ENCODE peak calls at places on chromosomes 12 and 14, in eight cellular contexts. U is epithelial cell of esophagus; I is cardiac fibroblast; X is astrocyte of the spinal cord; N is CD8-positive, alpha-beta T cell; T is HS-27A; Y is astrocyte of the cerebellum; W is stimulated activated CD4-positive, alpha-beta T cell treated with anti-CD3 and anti-CD28 coated beads, Interleukin-1b, Interleukin-23, amount 100 ng/mL, for 24 hours. H is an unnamed sample.
A peak's percentile ranks its signal among the peaks of the same experiment; 100 is the strongest.

GRCh38 chr14:72183631-72184030 is 251.4 kb downstream of the RGS6 start:
- DNase-seq in U (no peak), Y (no peak), I (no peak), T (no peak), X (no peak), N (no peak), W (no peak), H (no peak)

GRCh38 chr12:78439666-78440065 is 424.9 kb upstream of the SYT1 start:
- DNase-seq in T (no peak), U (no peak), X (no peak), I (no peak), Y (no peak), N (no peak), W (no peak), H (peak; percentile 72)

GRCh38 chr14:54347044-54347443 is 49.8 kb upstream of the CDKN3 start:
- DNase-seq in U (no peak), W (no peak), X (no peak), T (no peak), Y (no peak), I (no peak), N (no peak), H (no peak)

GRCh38 chr12:116262741-116263140 is 14.8 kb downstream of the MED13L start:
- DNase-seq in X (no peak), T (no peak), W (no peak), N (no peak), I (no peak), Y (no peak), U (no peak), H (peak; percentile 46)

GRCh38 chr14:39247256-39247655 is 13.5 kb downstream of the MIA2 start:
- DNase-seq in W (no peak), Y (peak; percentile 86), T (peak; percentile 60), U (peak; percentile 91), I (peak; percentile 92), X (peak; percentile 90), N (no peak), H (peak; percentile 90)

GRCh38 chr12:105960319-105961076 is 178.3 kb downstream of the NUAK1 start:
- DNase-seq in Y (no peak), X (peak; percentile 48), N (no peak), T (no peak), W (no peak), I (no peak), U (peak; percentile 41), H (peak; percentile 85)

GRCh38 chr12:11954181-11954580 is 116.6 kb upstream of the BCL2L14 start:
- DNase-seq in I (no peak), X (no peak), T (no peak), N (no peak), U (no peak), W (no peak), Y (no peak), H (no peak)

GRCh38 chr12:57844725-57845477 is 1.6 kb downstream of the CTDSP2 start:
- DNase-seq in W (no peak), X (peak; percentile 66), I (peak; percentile 92), T (peak; percentile 45), U (peak; percentile 39), N (no peak), Y (no peak), H (peak; percentile 83)

GRCh38 chr14:69287096-69287991 is 27.4 kb downstream of the GALNT16 start:
- DNase-seq in Y (peak; percentile 70), W (no peak), I (peak; percentile 25), X (peak; percentile 10), U (no peak), N (no peak), T (no peak), H (peak; percentile 49)

GRCh38 chr12:58608711-58609110 is 311.6 kb downstream of the LRIG3 start:
- DNase-seq in N (no peak), I (no peak), T (no peak), U (no peak), X (peak; percentile 24), Y (peak; percentile 13), W (no peak), H (peak; percentile 61)

GRCh38 chr14:85071447-85071846 is 458.5 kb upstream of the FLRT2 start:
- DNase-seq in Y (no peak), T (no peak), I (no peak), W (no peak), X (no peak), N (no peak), U (no peak), H (no peak)

GRCh38 chr12:124278389-124279101 is 16.3 kb upstream of the RFLNA start:
- DNase-seq in T (no peak), I (no peak), N (no peak), Y (no peak), U (no peak), X (peak; percentile 29), W (no peak), H (peak; percentile 14)

GRCh38 chr14:31449971-31450610 is 7.2 kb downstream of the DTD2 start:
- DNase-seq in U (peak; percentile 50), T (no peak), W (no peak), N (no peak), Y (peak; percentile 33), I (peak; percentile 65), X (peak; percentile 59), H (peak; percentile 76)

GRCh38 chr12:64019101-64019500 is 174.6 kb downstream of the SRGAP1 start:
- DNase-seq in W (no peak), U (no peak), I (no peak), Y (no peak), X (no peak), N (no peak), T (no peak), H (no peak)

GRCh38 chr12:46267618-46268348 is 1.1 kb downstream of the SLC38A1 start:
- DNase-seq in U (peak; percentile 33), X (peak; percentile 37), T (peak; percentile 24), N (peak; percentile 21), I (peak; percentile 56), W (peak; percentile 20), Y (no peak), H (peak; percentile 34)

GRCh38 chr14:24943024-24943423 is 106.9 kb downstream of the STXBP6 start:
- DNase-seq in I (peak; percentile 2), U (no peak), N (no peak), W (no peak), T (no peak), Y (no peak), X (no peak), H (no peak)

GRCh38 chr12:106246891-106247730 is 709 bp downstream of the CKAP4 start:
- DNase-seq in I (peak; percentile 60), Y (no peak), T (no peak), W (peak; percentile 24), N (peak; percentile 41), X (peak; percentile 72), U (peak; percentile 64), H (peak; percentile 70)

GRCh38 chr14:103144085-103144484 is 20.8 kb downstream of the TNFAIP2 start:
- DNase-seq in U (peak; percentile 70), I (peak; percentile 80), N (no peak), Y (no peak), X (no peak), W (no peak), T (peak; percentile 64), H (peak; percentile 27)

GRCh38 chr14:51638071-51638944 is 13.4 kb upstream of the FRMD6 start:
- DNase-seq in W (no peak), T (peak; percentile 84), X (no peak), I (peak; percentile 59), Y (no peak), N (no peak), U (no peak), H (peak; percentile 47)

GRCh38 chr12:12927211-12928079 is 24.5 kb downstream of the GPRC5D start:
- DNase-seq in N (no peak), T (no peak), I (peak; percentile 73), W (no peak), X (peak; percentile 46), Y (peak; percentile 31), U (peak; percentile 83), H (peak; percentile 91)

GRCh38 chr12:118853634-118854033 is 127.7 kb upstream of the SRRM4 start:
- DNase-seq in T (no peak), I (peak; percentile 3), U (peak; percentile 1), N (no peak), Y (no peak), W (no peak), X (no peak), H (no peak)

GRCh38 chr14:96260341-96260821 is 4.4 kb downstream of the BDKRB1 start:
- DNase-seq in X (no peak), N (no peak), Y (no peak), W (no peak), T (no peak), U (no peak), I (peak; percentile 69), H (peak; percentile 79)

GRCh38 chr12:72093930-72094329 is 155.3 kb downstream of the TPH2 start:
- DNase-seq in X (no peak), I (no peak), W (no peak), T (no peak), U (no peak), N (no peak), Y (no peak), H (no peak)

GRCh38 chr12:89988156-89988555 is 279.5 kb upstream of the ATP2B1 start:
- DNase-seq in X (no peak), T (no peak), Y (no peak), I (no peak), N (no peak), U (no peak), W (no peak), H (no peak)

GRCh38 chr12:124399622-124400021 is 104.7 kb downstream of the RFLNA start:
- DNase-seq in N (peak; percentile 14), W (peak; percentile 25), X (no peak), T (no peak), I (peak; percentile 40), U (peak; percentile 33), Y (no peak), H (no peak)

GRCh38 chr14:59844414-59844813 is 26.2 kb downstream of the RTN1 start:
- DNase-seq in X (no peak), I (no peak), T (no peak), N (no peak), Y (no peak), W (no peak), U (no peak), H (no peak)

GRCh38 chr14:100065942-100066574 is 836 bp downstream of the EVL start:
- DNase-seq in W (peak; percentile 39), T (no peak), U (no peak), Y (no peak), X (no peak), N (peak; percentile 73), I (no peak), H (no peak)

GRCh38 chr12:123364532-123365140 is at the start of gene SBNO1:
- DNase-seq in Y (peak; percentile 64), T (no peak), W (peak; percentile 88), U (peak; percentile 89), N (peak; percentile 88), X (peak; percentile 93), I (peak; percentile 91), H (peak; percentile 92)

GRCh38 chr12:5407457-5407856 is 24.5 kb upstream of the NTF3 start:
- DNase-seq in W (no peak), I (no peak), Y (no peak), U (no peak), N (no peak), X (no peak), T (no peak), H (no peak)

GRCh38 chr12:47825239-47825639 is 5.5 kb upstream of the HDAC7 start:
- DNase-seq in I (no peak), Y (no peak), X (no peak), U (peak; percentile 71), T (no peak), N (no peak), W (no peak), H (no peak)

H was measured in choroid plexus epithelial cell.